ENCODE peak calls at places on chromosomes 5 and 9, in seven cellular contexts. Y, G, M, D, N, I and T are unnamed samples.

GRCh38 chr5:179759961-179760541 is 27.4 kb downstream of the MAML1 start:
- DNase-seq in D (peak; percentile 9), Y (no peak), I (no peak), G (no peak), M (no peak), N (no peak), T (no peak)

GRCh38 chr5:36382890-36383289 is 81.2 kb upstream of the RANBP3L start:
- DNase-seq in G (no peak), I (no peak), Y (no peak), M (no peak), D (no peak), N (no peak), T (no peak)

GRCh38 chr5:122429545-122430327 is 117.7 kb downstream of the SNCAIP start:
- DNase-seq in Y (no peak), G (peak; percentile 83), I (no peak), D (no peak), N (no peak), M (peak; percentile 80), T (no peak)

GRCh38 chr5:40689442-40689841 is 9.7 kb downstream of the PTGER4 start:
- DNase-seq in Y (peak; percentile 96), M (no peak), D (no peak), I (peak; percentile 99), N (no peak), G (no peak), T (peak; percentile 68)

GRCh38 chr5:107331882-107332281 is 338.9 kb downstream of the EFNA5 start:
- DNase-seq in G (no peak), I (peak; percentile 25), N (no peak), D (no peak), Y (no peak), M (no peak), T (no peak)

GRCh38 chr9:115944166-115944948 is 209.2 kb upstream of the PAPPA start:
- DNase-seq in G (peak; percentile 4), Y (peak; percentile 97), I (no peak), M (no peak), N (no peak), D (no peak), T (peak; percentile 76)

GRCh38 chr5:112907166-112907611 is 14.8 kb downstream of the REEP5 start:
- DNase-seq in D (no peak), Y (no peak), G (no peak), M (no peak), I (no peak), N (no peak), T (no peak)

GRCh38 chr9:123983047-123983446 is 28.5 kb upstream of the LHX2 start:
- DNase-seq in Y (no peak), N (no peak), M (no peak), I (no peak), D (no peak), G (no peak), T (no peak)

GRCh38 chr5:124436294-124436693 is 310.1 kb downstream of the ZNF608 start:
- DNase-seq in D (no peak), N (no peak), M (no peak), I (no peak), G (no peak), Y (peak; percentile 53), T (no peak)

GRCh38 chr5:61790678-61791077 is 458.6 kb downstream of the ZSWIM6 start:
- DNase-seq in G (no peak), M (no peak), Y (no peak), N (no peak), D (no peak), I (peak; percentile 74), T (peak; percentile 81)

GRCh38 chr9:83281306-83282255 is 218.6 kb upstream of the RASEF start:
- DNase-seq in Y (peak; percentile 73), M (no peak), D (peak; percentile 43), G (no peak), I (peak; percentile 65), N (no peak), T (peak; percentile 23)

DNA sequence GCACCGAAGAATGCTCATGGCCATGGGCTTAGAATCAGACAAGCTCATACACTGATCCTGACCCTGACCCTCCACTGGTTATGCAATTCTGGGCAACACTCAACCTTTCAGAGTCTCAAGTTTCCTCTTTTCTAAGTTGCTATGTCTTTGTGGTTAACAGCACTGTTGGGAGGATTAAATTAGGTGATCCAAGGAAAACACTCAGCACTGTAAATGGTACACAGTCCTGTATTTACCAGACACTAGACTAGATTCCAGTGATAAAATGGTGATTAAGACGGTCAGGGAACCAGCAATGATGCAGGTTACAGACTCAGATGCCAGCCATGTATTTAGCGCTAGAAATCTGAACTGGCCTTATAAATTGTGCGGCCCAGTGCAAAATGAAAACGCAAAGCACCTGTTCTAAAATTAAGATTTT is 8.1 kb downstream of the ARL15 start:
- DNase-seq in D (no peak), Y (peak; percentile 27), I (no peak), M (no peak), N (no peak), G (no peak), T (no peak)
- TF ChIP-seq EZH2phosphoT487 in D (no peak), Y (no peak), I (no peak), M (no peak), N (no peak), G (no peak), T (no peak)

GRCh38 chr5:140250386-140250785 is 52.5 kb downstream of the PFDN1 start:
- DNase-seq in G (no peak), N (no peak), D (no peak), I (no peak), Y (no peak), M (no peak), T (no peak)

GRCh38 chr5:140253985-140254384 is 48.9 kb downstream of the PFDN1 start:
- DNase-seq in G (no peak), D (no peak), N (no peak), M (no peak), I (peak; percentile 73), Y (peak; percentile 67), T (no peak)

GRCh38 chr5:140249536-140249935 is 53.4 kb downstream of the PFDN1 start:
- DNase-seq in D (no peak), G (no peak), Y (no peak), N (peak; percentile 71), I (no peak), M (no peak), T (no peak)

GRCh38 chr5:140252470-140253126 is 50.3 kb downstream of the PFDN1 start:
- DNase-seq in N (no peak), D (no peak), I (no peak), M (no peak), G (no peak), Y (no peak), T (no peak)

GRCh38 chr5:140251527-140251973 is 51.4 kb downstream of the PFDN1 start:
- DNase-seq in Y (peak; percentile 96), M (no peak), N (peak; percentile 64), I (peak; percentile 96), D (no peak), G (no peak), T (no peak)
- TF ChIP-seq EZH2phosphoT487 in Y (peak; percentile 86), M (no peak), N (no peak), I (no peak), D (no peak), G (no peak), T (no peak)

DNA sequence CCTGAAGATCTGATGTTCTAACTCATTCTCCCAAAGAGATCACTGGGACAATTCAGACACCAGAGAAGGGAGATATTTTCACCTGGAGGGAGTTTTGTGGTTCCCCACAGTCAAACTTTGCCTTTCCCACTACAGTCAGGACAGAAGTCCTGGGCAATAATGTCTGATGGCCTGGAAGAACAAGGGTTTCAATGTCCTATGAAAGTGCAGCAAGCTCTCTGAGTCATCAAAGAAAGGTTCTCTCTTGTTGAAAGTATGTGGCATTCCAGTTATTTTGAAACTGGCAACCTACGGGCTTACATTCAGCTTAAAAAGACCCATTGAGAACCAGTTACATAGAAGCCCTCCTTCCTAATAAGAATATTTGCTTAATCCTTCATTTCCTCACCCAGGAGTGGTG is 103.9 kb downstream of the INSYN2B start:
- DNase-seq in D (no peak), G (no peak), I (no peak), Y (peak; percentile 75), M (no peak), N (no peak), T (no peak)
- TF ChIP-seq EZH2phosphoT487 in D (no peak), G (no peak), I (no peak), Y (no peak), M (no peak), N (no peak), T (no peak)

GRCh38 chr5:158634713-158635112 is 465.0 kb downstream of the EBF1 start:
- DNase-seq in I (no peak), M (no peak), D (no peak), Y (peak; percentile 57), G (peak; percentile 37), N (no peak), T (no peak)
- TF ChIP-seq EZH2phosphoT487 in I (no peak), M (no peak), D (no peak), Y (no peak), G (no peak), N (no peak), T (no peak)